ENCODE peak calls at places on chromosomes 16 and 17, in ten cellular contexts. One of them, this sample, is unnamed.

GRCh38 chr17:17568772-17569195 is 22.7 kb downstream of the PEMT start:
- DNase-seq in psoas muscle: peak; percentile 74
- DNase-seq in foreskin fibroblast: peak; percentile 28
- DNase-seq in CD4-positive, alpha-beta T cell: peak; percentile 16
- DNase-seq in heart left ventricle: peak; percentile 70
- DNase-seq in omental fat pad: peak; percentile 61
- DNase-seq in lung: peak; percentile 79
- DNase-seq in pancreas: peak; percentile 95
- DNase-seq in HFF-Myc: no peak
- DNase-seq in colonic mucosa: peak; percentile 90
- DNase-seq in this sample: peak; percentile 85

GRCh38 chr16:76376988-76377387 is 99.8 kb downstream of the CNTNAP4 start:
- DNase-seq in lung: no peak
- DNase-seq in psoas muscle: no peak
- DNase-seq in colonic mucosa: no peak
- DNase-seq in foreskin fibroblast: no peak
- DNase-seq in HFF-Myc: no peak
- DNase-seq in pancreas: no peak
- DNase-seq in CD4-positive, alpha-beta T cell: no peak
- DNase-seq in omental fat pad: no peak
- DNase-seq in heart left ventricle: no peak
- DNase-seq in this sample: no peak

GRCh38 chr16:62213763-62214162 is 177.5 kb upstream of the CDH8 start:
- DNase-seq in foreskin fibroblast: no peak
- DNase-seq in colonic mucosa: no peak
- DNase-seq in HFF-Myc: no peak
- DNase-seq in heart left ventricle: no peak
- DNase-seq in omental fat pad: no peak
- DNase-seq in pancreas: peak; percentile 28
- DNase-seq in lung: no peak
- DNase-seq in CD4-positive, alpha-beta T cell: no peak
- DNase-seq in psoas muscle: no peak
- DNase-seq in this sample: peak; percentile 20

GRCh38 chr16:2003827-2004641 is 5.6 kb downstream of the ZNF598 start:
- DNase-seq in colonic mucosa: peak; percentile 93
- DNase-seq in pancreas: peak; percentile 99
- DNase-seq in lung: peak; percentile 90
- DNase-seq in CD4-positive, alpha-beta T cell: peak; percentile 85
- DNase-seq in psoas muscle: peak; percentile 94
- DNase-seq in omental fat pad: peak; percentile 77
- DNase-seq in heart left ventricle: peak; percentile 89
- DNase-seq in HFF-Myc: no peak
- DNase-seq in foreskin fibroblast: peak; percentile 81
- DNase-seq in this sample: peak; percentile 98

GRCh38 chr16:82236415-82236814 is 66.4 kb upstream of the MPHOSPH6 start:
- DNase-seq in omental fat pad: no peak
- DNase-seq in foreskin fibroblast: no peak
- DNase-seq in CD4-positive, alpha-beta T cell: no peak
- DNase-seq in lung: no peak
- DNase-seq in HFF-Myc: no peak
- DNase-seq in heart left ventricle: no peak
- DNase-seq in colonic mucosa: no peak
- DNase-seq in pancreas: no peak
- DNase-seq in psoas muscle: no peak
- DNase-seq in this sample: no peak

GRCh38 chr17:74797824-74798223 is 21.7 kb upstream of the NAT9 start:
- DNase-seq in lung: no peak
- DNase-seq in colonic mucosa: no peak
- DNase-seq in CD4-positive, alpha-beta T cell: no peak
- DNase-seq in HFF-Myc: no peak
- DNase-seq in omental fat pad: no peak
- DNase-seq in heart left ventricle: no peak
- DNase-seq in foreskin fibroblast: no peak
- DNase-seq in psoas muscle: no peak
- DNase-seq in pancreas: no peak
- DNase-seq in this sample: no peak

GRCh38 chr16:55503726-55504553 is 4.9 kb upstream of the LPCAT2 start:
- DNase-seq in CD4-positive, alpha-beta T cell: no peak
- DNase-seq in lung: no peak
- DNase-seq in foreskin fibroblast: no peak
- DNase-seq in heart left ventricle: no peak
- DNase-seq in colonic mucosa: no peak
- DNase-seq in psoas muscle: no peak
- DNase-seq in HFF-Myc: no peak
- DNase-seq in pancreas: no peak
- DNase-seq in omental fat pad: no peak
- DNase-seq in this sample: no peak

GRCh38 chr17:39782481-39782880 is 44.7 kb downstream of the GRB7 start:
- DNase-seq in omental fat pad: no peak
- DNase-seq in HFF-Myc: no peak
- DNase-seq in heart left ventricle: no peak
- DNase-seq in CD4-positive, alpha-beta T cell: no peak
- DNase-seq in foreskin fibroblast: no peak
- DNase-seq in colonic mucosa: no peak
- DNase-seq in psoas muscle: no peak
- DNase-seq in pancreas: no peak
- DNase-seq in lung: peak; percentile 43
- DNase-seq in this sample: no peak

GRCh38 chr17:41396340-41396739 is 1.1 kb downstream of the KRT31 start:
- DNase-seq in heart left ventricle: no peak
- DNase-seq in psoas muscle: no peak
- DNase-seq in pancreas: no peak
- DNase-seq in lung: no peak
- DNase-seq in colonic mucosa: no peak
- DNase-seq in HFF-Myc: no peak
- DNase-seq in CD4-positive, alpha-beta T cell: no peak
- DNase-seq in omental fat pad: no peak
- DNase-seq in foreskin fibroblast: no peak
- DNase-seq in this sample: no peak

GRCh38 chr17:77696151-77696719 is 262.3 kb upstream of the TNRC6C start:
- DNase-seq in omental fat pad: no peak
- DNase-seq in CD4-positive, alpha-beta T cell: no peak
- DNase-seq in foreskin fibroblast: no peak
- DNase-seq in pancreas: no peak
- DNase-seq in heart left ventricle: no peak
- DNase-seq in colonic mucosa: no peak
- DNase-seq in HFF-Myc: no peak
- DNase-seq in psoas muscle: no peak
- DNase-seq in lung: no peak
- DNase-seq in this sample: peak; percentile 41

DNA sequence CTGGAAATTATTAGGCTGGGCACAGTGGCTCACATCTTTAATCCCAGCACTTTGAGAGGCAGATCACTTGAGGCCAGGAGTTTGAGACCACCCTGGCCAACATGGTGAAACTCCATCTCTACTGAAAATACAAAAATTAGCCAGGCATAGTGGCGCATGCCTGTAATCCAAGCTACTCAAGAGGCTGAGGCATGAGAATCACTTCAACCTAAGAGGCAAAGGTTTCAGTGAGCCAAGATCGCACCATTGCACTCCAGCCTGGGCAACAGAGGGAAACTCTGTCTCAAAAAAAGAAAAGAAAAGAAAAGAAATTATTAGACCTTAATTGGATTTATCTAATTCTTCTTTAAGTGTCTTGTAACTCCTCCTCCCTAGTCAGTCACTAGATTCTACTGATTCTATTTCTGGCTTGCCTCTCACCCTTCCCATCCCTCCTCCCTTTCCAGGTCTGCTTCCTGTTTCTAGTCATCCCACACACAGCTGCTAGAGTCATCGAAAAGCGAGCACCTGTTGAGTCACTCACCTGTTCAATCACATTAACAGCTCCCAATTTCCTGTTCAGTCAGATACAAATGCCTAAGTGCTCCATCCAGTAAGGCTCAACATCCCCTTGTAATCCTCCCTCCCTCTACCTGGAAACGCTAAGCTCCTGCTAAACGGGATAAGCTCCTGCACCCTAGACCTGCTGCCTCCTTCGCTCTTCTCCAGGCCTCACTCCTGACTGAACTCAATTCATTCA is 34.6 kb downstream of the ERN1 start:
- DNase-seq in omental fat pad: no peak
- DNase-seq in CD4-positive, alpha-beta T cell: no peak
- DNase-seq in HFF-Myc: no peak
- DNase-seq in colonic mucosa: peak; percentile 47
- DNase-seq in pancreas: no peak
- DNase-seq in heart left ventricle: no peak
- DNase-seq in lung: peak; percentile 41
- DNase-seq in foreskin fibroblast: no peak
- DNase-seq in psoas muscle: no peak
- DNase-seq in this sample: no peak
- TF ChIP-seq CTCF in omental fat pad: no peak
- TF ChIP-seq CTCF in CD4-positive, alpha-beta T cell: no peak
- TF ChIP-seq CTCF in HFF-Myc: no peak
- TF ChIP-seq CTCF in colonic mucosa: no peak
- TF ChIP-seq CTCF in pancreas: no peak
- TF ChIP-seq CTCF in heart left ventricle: no peak
- TF ChIP-seq CTCF in lung: no peak
- TF ChIP-seq CTCF in foreskin fibroblast: no peak
- TF ChIP-seq CTCF in psoas muscle: no peak
- TF ChIP-seq CTCF in this sample: no peak

DNA sequence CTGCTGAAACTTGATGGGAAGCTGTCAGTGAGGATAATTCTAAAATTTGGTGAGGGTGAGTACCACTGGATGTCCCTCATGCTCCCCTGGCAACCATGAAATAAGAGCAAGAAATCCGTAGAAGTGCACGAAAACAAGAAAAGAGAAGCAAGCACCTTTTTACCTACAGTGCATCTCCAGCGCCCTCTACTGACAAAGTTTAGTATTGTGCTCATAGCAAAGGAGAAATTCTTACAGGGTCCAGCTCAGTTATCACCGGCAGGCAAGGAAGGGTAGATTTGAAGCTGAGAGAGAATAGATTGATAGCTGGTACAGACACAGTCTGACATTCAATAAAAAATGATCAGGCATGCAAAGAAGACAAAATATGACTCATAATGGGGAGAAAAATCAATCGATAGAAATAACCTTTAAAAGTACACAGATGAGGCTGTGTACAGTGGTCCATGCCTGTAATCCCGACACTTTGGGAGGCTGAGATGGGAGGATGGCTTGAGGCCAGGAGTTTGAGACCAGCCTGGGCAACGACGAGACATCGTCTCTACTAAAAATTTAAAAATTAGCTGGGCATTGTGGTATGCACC is 28.3 kb upstream of the TEX2 start:
- DNase-seq in foreskin fibroblast: no peak
- DNase-seq in psoas muscle: no peak
- DNase-seq in HFF-Myc: no peak
- DNase-seq in lung: no peak
- DNase-seq in colonic mucosa: no peak
- DNase-seq in heart left ventricle: no peak
- DNase-seq in pancreas: no peak
- DNase-seq in omental fat pad: no peak
- DNase-seq in CD4-positive, alpha-beta T cell: no peak
- DNase-seq in this sample: no peak
- TF ChIP-seq CTCF in foreskin fibroblast: no peak
- TF ChIP-seq CTCF in psoas muscle: no peak
- TF ChIP-seq CTCF in HFF-Myc: peak; percentile 70
- TF ChIP-seq CTCF in lung: no peak
- TF ChIP-seq CTCF in colonic mucosa: no peak
- TF ChIP-seq CTCF in heart left ventricle: peak; percentile 19
- TF ChIP-seq CTCF in pancreas: no peak
- TF ChIP-seq CTCF in omental fat pad: no peak
- TF ChIP-seq CTCF in CD4-positive, alpha-beta T cell: no peak
- TF ChIP-seq CTCF in this sample: peak; percentile 59

GRCh38 chr16:3691778-3692177 is 25.5 kb downstream of the TRAP1 start:
- DNase-seq in foreskin fibroblast: no peak
- DNase-seq in CD4-positive, alpha-beta T cell: no peak
- DNase-seq in heart left ventricle: no peak
- DNase-seq in psoas muscle: peak; percentile 35
- DNase-seq in colonic mucosa: no peak
- DNase-seq in lung: no peak
- DNase-seq in pancreas: peak; percentile 33
- DNase-seq in HFF-Myc: no peak
- DNase-seq in omental fat pad: no peak
- DNase-seq in this sample: no peak

GRCh38 chr16:3689731-3690130 is 27.6 kb downstream of the TRAP1 start:
- DNase-seq in foreskin fibroblast: no peak
- DNase-seq in CD4-positive, alpha-beta T cell: no peak
- DNase-seq in omental fat pad: no peak
- DNase-seq in colonic mucosa: no peak
- DNase-seq in psoas muscle: no peak
- DNase-seq in heart left ventricle: no peak
- DNase-seq in pancreas: peak; percentile 10
- DNase-seq in lung: no peak
- DNase-seq in HFF-Myc: no peak
- DNase-seq in this sample: no peak

GRCh38 chr16:3690470-3690918 is 26.8 kb downstream of the TRAP1 start:
- DNase-seq in lung: peak; percentile 88
- DNase-seq in psoas muscle: peak; percentile 91
- DNase-seq in colonic mucosa: peak; percentile 88
- DNase-seq in heart left ventricle: peak; percentile 89
- DNase-seq in CD4-positive, alpha-beta T cell: peak; percentile 72
- DNase-seq in HFF-Myc: peak; percentile 91
- DNase-seq in pancreas: peak; percentile 94
- DNase-seq in omental fat pad: peak; percentile 81
- DNase-seq in foreskin fibroblast: peak; percentile 92
- DNase-seq in this sample: peak; percentile 93

GRCh38 chr16:3687792-3688191 is 29.5 kb downstream of the TRAP1 start:
- DNase-seq in foreskin fibroblast: no peak
- DNase-seq in psoas muscle: no peak
- DNase-seq in CD4-positive, alpha-beta T cell: no peak
- DNase-seq in omental fat pad: no peak
- DNase-seq in pancreas: peak; percentile 9
- DNase-seq in HFF-Myc: no peak
- DNase-seq in lung: no peak
- DNase-seq in colonic mucosa: no peak
- DNase-seq in heart left ventricle: no peak
- DNase-seq in this sample: no peak

GRCh38 chr16:3690991-3691720 is 26.2 kb downstream of the TRAP1 start:
- DNase-seq in colonic mucosa: no peak
- DNase-seq in heart left ventricle: no peak
- DNase-seq in foreskin fibroblast: peak; percentile 25
- DNase-seq in omental fat pad: no peak
- DNase-seq in HFF-Myc: peak; percentile 41
- DNase-seq in lung: no peak
- DNase-seq in CD4-positive, alpha-beta T cell: no peak
- DNase-seq in psoas muscle: peak; percentile 34
- DNase-seq in pancreas: peak; percentile 40
- DNase-seq in this sample: no peak
- TF ChIP-seq CTCF in colonic mucosa: no peak
- TF ChIP-seq CTCF in heart left ventricle: no peak
- TF ChIP-seq CTCF in foreskin fibroblast: no peak
- TF ChIP-seq CTCF in omental fat pad: no peak
- TF ChIP-seq CTCF in HFF-Myc: no peak
- TF ChIP-seq CTCF in lung: no peak
- TF ChIP-seq CTCF in CD4-positive, alpha-beta T cell: no peak
- TF ChIP-seq CTCF in psoas muscle: peak; percentile 31
- TF ChIP-seq CTCF in pancreas: no peak
- TF ChIP-seq CTCF in this sample: no peak

DNA sequence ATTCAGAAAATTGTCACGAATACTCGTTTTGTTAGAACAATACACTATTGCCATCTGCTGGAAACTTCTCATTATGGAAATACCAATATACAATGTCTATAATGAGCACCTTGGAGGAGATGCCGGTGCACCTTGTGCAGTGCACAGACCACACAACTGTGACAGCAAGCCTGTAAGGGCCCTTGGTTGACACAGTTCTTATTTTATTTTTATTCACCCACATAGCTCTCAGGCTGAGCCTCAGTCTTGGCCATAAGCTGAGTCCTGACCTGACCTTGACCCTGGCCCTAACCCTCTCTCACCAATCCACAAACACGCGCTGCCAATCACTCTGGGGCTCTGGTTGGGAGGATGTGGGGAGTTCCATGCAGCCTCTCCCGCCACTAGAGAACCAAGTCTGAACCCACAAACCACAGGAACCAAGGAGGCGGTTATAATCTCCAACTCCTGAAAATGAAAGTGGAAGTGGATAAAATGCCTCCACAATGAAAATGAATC is 7.6 kb downstream of the AIPL1 start:
- DNase-seq in heart left ventricle: no peak
- DNase-seq in omental fat pad: no peak
- DNase-seq in CD4-positive, alpha-beta T cell: peak; percentile 31
- DNase-seq in foreskin fibroblast: no peak
- DNase-seq in lung: no peak
- DNase-seq in psoas muscle: no peak
- DNase-seq in pancreas: no peak
- DNase-seq in colonic mucosa: no peak
- DNase-seq in HFF-Myc: no peak
- DNase-seq in this sample: no peak
- TF ChIP-seq CTCF in heart left ventricle: no peak
- TF ChIP-seq CTCF in omental fat pad: no peak
- TF ChIP-seq CTCF in CD4-positive, alpha-beta T cell: no peak
- TF ChIP-seq CTCF in foreskin fibroblast: no peak
- TF ChIP-seq CTCF in lung: no peak
- TF ChIP-seq CTCF in psoas muscle: no peak
- TF ChIP-seq CTCF in pancreas: no peak
- TF ChIP-seq CTCF in colonic mucosa: no peak
- TF ChIP-seq CTCF in HFF-Myc: no peak
- TF ChIP-seq CTCF in this sample: no peak